ENCODE peak calls at places on chromosomes 12 and 14, in four cellular contexts. One of them, this sample, is unnamed.

GRCh38 chr14:29054119-29054518 is 287.5 kb downstream of the FOXG1 start:
- DNase-seq in IMR-90: peak; percentile 7
- DNase-seq in CD4-positive, alpha-beta T cell: no peak
- DNase-seq in COR-L47: no peak
- DNase-seq in this sample: no peak

GRCh38 chr12:98997899-98998298 is 352.8 kb downstream of the APAF1 start:
- DNase-seq in IMR-90: no peak
- DNase-seq in CD4-positive, alpha-beta T cell: no peak
- DNase-seq in COR-L47: no peak
- DNase-seq in this sample: no peak

GRCh38 chr12:46237381-46238045 is 31.3 kb downstream of the SLC38A1 start:
- DNase-seq in IMR-90: no peak
- DNase-seq in CD4-positive, alpha-beta T cell: no peak
- DNase-seq in COR-L47: no peak
- DNase-seq in this sample: no peak

GRCh38 chr12:42588308-42588836 is 1.2 kb downstream of the PRICKLE1 start:
- DNase-seq in IMR-90: peak; percentile 34
- DNase-seq in CD4-positive, alpha-beta T cell: no peak
- DNase-seq in COR-L47: no peak
- DNase-seq in this sample: no peak

GRCh38 chr12:31736472-31736871 is 7.7 kb upstream of the AMN1 start:
- DNase-seq in IMR-90: peak; percentile 89
- DNase-seq in CD4-positive, alpha-beta T cell: peak; percentile 48
- DNase-seq in COR-L47: no peak
- DNase-seq in this sample: peak; percentile 72

GRCh38 chr12:1459339-1459738 is 135.0 kb downstream of the FBXL14 start:
- DNase-seq in IMR-90: no peak
- DNase-seq in CD4-positive, alpha-beta T cell: no peak
- DNase-seq in COR-L47: no peak
- DNase-seq in this sample: no peak

GRCh38 chr12:112381898-112382796 is at the start of gene HECTD4:
- DNase-seq in IMR-90: peak; percentile 75
- DNase-seq in CD4-positive, alpha-beta T cell: peak; percentile 85
- DNase-seq in COR-L47: peak; percentile 95
- DNase-seq in this sample: peak; percentile 95

GRCh38 chr12:96063046-96063445 is 27.7 kb upstream of the LTA4H start:
- DNase-seq in IMR-90: peak; percentile 25
- DNase-seq in CD4-positive, alpha-beta T cell: no peak
- DNase-seq in COR-L47: peak; percentile 33
- DNase-seq in this sample: no peak

GRCh38 chr14:96583605-96584041 is 81.4 kb downstream of the PAPOLA start:
- DNase-seq in IMR-90: no peak
- DNase-seq in CD4-positive, alpha-beta T cell: no peak
- DNase-seq in COR-L47: no peak
- DNase-seq in this sample: no peak

GRCh38 chr14:68355415-68355814 is 437.5 kb downstream of the ZFP36L1 start:
- DNase-seq in IMR-90: no peak
- DNase-seq in CD4-positive, alpha-beta T cell: no peak
- DNase-seq in COR-L47: no peak
- DNase-seq in this sample: no peak

GRCh38 chr12:39145175-39145999 is 240.0 kb upstream of the CPNE8 start:
- DNase-seq in IMR-90: no peak
- DNase-seq in CD4-positive, alpha-beta T cell: no peak
- DNase-seq in COR-L47: no peak
- DNase-seq in this sample: no peak

GRCh38 chr12:130456375-130457199 is 118.9 kb downstream of the PIWIL1 start:
- DNase-seq in IMR-90: no peak
- DNase-seq in CD4-positive, alpha-beta T cell: no peak
- DNase-seq in COR-L47: peak; percentile 86
- DNase-seq in this sample: no peak

GRCh38 chr14:98462908-98463307 is 809.1 kb downstream of the BCL11B start:
- DNase-seq in IMR-90: no peak
- DNase-seq in CD4-positive, alpha-beta T cell: no peak
- DNase-seq in COR-L47: no peak
- DNase-seq in this sample: no peak

GRCh38 chr12:124479680-124480468 is 87.5 kb downstream of the NCOR2 start:
- DNase-seq in IMR-90: no peak
- DNase-seq in CD4-positive, alpha-beta T cell: no peak
- DNase-seq in COR-L47: no peak
- DNase-seq in this sample: no peak

GRCh38 chr12:16325426-16325825 is 22.0 kb upstream of the MGST1 start:
- DNase-seq in IMR-90: no peak
- DNase-seq in CD4-positive, alpha-beta T cell: no peak
- DNase-seq in COR-L47: peak; percentile 68
- DNase-seq in this sample: no peak

GRCh38 chr14:64447890-64448667 is 17.2 kb upstream of the AKAP5 start:
- DNase-seq in IMR-90: no peak
- DNase-seq in CD4-positive, alpha-beta T cell: no peak
- DNase-seq in COR-L47: no peak
- DNase-seq in this sample: peak; percentile 20

GRCh38 chr12:23731493-23731892 is 218.0 kb downstream of the SOX5 start:
- DNase-seq in IMR-90: no peak
- DNase-seq in CD4-positive, alpha-beta T cell: no peak
- DNase-seq in COR-L47: no peak
- DNase-seq in this sample: no peak

GRCh38 chr12:16613199-16613598 is 7.2 kb upstream of the LMO3 start:
- DNase-seq in IMR-90: peak; percentile 15
- DNase-seq in CD4-positive, alpha-beta T cell: no peak
- DNase-seq in COR-L47: no peak
- DNase-seq in this sample: no peak

GRCh38 chr12:66154776-66155175 is 15.0 kb downstream of the TMBIM4 start:
- DNase-seq in IMR-90: peak; percentile 61
- DNase-seq in CD4-positive, alpha-beta T cell: no peak
- DNase-seq in COR-L47: no peak
- DNase-seq in this sample: no peak

GRCh38 chr12:57237952-57238853 is 8.7 kb downstream of the SHMT2 start:
- DNase-seq in IMR-90: no peak
- DNase-seq in CD4-positive, alpha-beta T cell: no peak
- DNase-seq in COR-L47: peak; percentile 44
- DNase-seq in this sample: no peak

GRCh38 chr14:100149789-100150611 is 9.4 kb downstream of the DEGS2 start:
- DNase-seq in IMR-90: no peak
- DNase-seq in CD4-positive, alpha-beta T cell: no peak
- DNase-seq in COR-L47: peak; percentile 33
- DNase-seq in this sample: no peak

GRCh38 chr12:75917083-75917482 is 114.5 kb downstream of the PHLDA1 start:
- DNase-seq in IMR-90: no peak
- DNase-seq in CD4-positive, alpha-beta T cell: no peak
- DNase-seq in COR-L47: no peak
- DNase-seq in this sample: no peak

GRCh38 chr14:59630281-59630963 is 53.8 kb upstream of the CCDC175 start:
- DNase-seq in IMR-90: no peak
- DNase-seq in CD4-positive, alpha-beta T cell: no peak
- DNase-seq in COR-L47: peak; percentile 86
- DNase-seq in this sample: no peak

GRCh38 chr12:53427905-53428594 is 4.4 kb downstream of the AMHR2 start:
- DNase-seq in IMR-90: peak; percentile 97
- DNase-seq in CD4-positive, alpha-beta T cell: no peak
- DNase-seq in COR-L47: no peak
- DNase-seq in this sample: no peak

GRCh38 chr14:66624319-66624937 is 116.5 kb downstream of the GPHN start:
- DNase-seq in IMR-90: peak; percentile 69
- DNase-seq in CD4-positive, alpha-beta T cell: no peak
- DNase-seq in COR-L47: peak; percentile 59
- DNase-seq in this sample: peak; percentile 8

GRCh38 chr14:97687944-97688625 is 890.9 kb downstream of the VRK1 start:
- DNase-seq in IMR-90: no peak
- DNase-seq in CD4-positive, alpha-beta T cell: no peak
- DNase-seq in COR-L47: no peak
- DNase-seq in this sample: no peak

GRCh38 chr12:46073321-46073720 is 82.9 kb upstream of the SCAF11 start:
- DNase-seq in IMR-90: peak; percentile 19
- DNase-seq in CD4-positive, alpha-beta T cell: no peak
- DNase-seq in COR-L47: no peak
- DNase-seq in this sample: no peak

GRCh38 chr12:108641446-108642268 is 8.0 kb upstream of the SELPLG start:
- DNase-seq in IMR-90: no peak
- DNase-seq in CD4-positive, alpha-beta T cell: no peak
- DNase-seq in COR-L47: no peak
- DNase-seq in this sample: no peak

GRCh38 chr14:58131386-58131785 is 20.6 kb downstream of the ARMH4 start:
- DNase-seq in IMR-90: peak; percentile 67
- DNase-seq in CD4-positive, alpha-beta T cell: no peak
- DNase-seq in COR-L47: no peak
- DNase-seq in this sample: no peak